ENCODE peak calls at places on chromosomes 13 and 19, in five cellular contexts. X, T, P, E and A are unnamed samples.

GRCh38 chr19:18249834-18250233 is 23.6 kb upstream of the PDE4C start:
- DNase-seq in X (no peak), T (peak), P (no peak), E (no peak), A (no peak)

GRCh38 chr19:7823902-7824301 is 6.1 kb upstream of the EVI5L start:
- DNase-seq in X (peak), T (no peak), P (no peak), E (no peak), A (no peak)

GRCh38 chr13:32881792-32882175 is 134.4 kb upstream of the KL start:
- DNase-seq in X (no peak), T (no peak), P (no peak), E (no peak), A (no peak)

GRCh38 chr19:41870401-41870873 is 6.6 kb upstream of the CD79A start:
- DNase-seq in X (peak), T (peak), P (no peak), E (no peak), A (no peak)

GRCh38 chr19:2230807-2231533 is 5.2 kb downstream of the PLEKHJ1 start:
- DNase-seq in X (no peak), T (no peak), P (no peak), E (no peak), A (no peak)

GRCh38 chr13:94707400-94708021 is 4.8 kb downstream of the SOX21 start:
- DNase-seq in X (no peak), T (peak), P (no peak), E (no peak), A (no peak)

GRCh38 chr19:32465176-32465575 is 59.6 kb downstream of the DPY19L3 start:
- DNase-seq in X (no peak), T (no peak), P (no peak), E (no peak), A (no peak)

GRCh38 chr19:56193981-56194380 is 3.6 kb downstream of the ZSCAN5B start:
- DNase-seq in X (no peak), T (no peak), P (no peak), E (no peak), A (no peak)

GRCh38 chr19:1412323-1412923 is 5.0 kb downstream of the DAZAP1 start:
- DNase-seq in X (no peak), T (no peak), P (no peak), E (no peak), A (no peak)

GRCh38 chr13:86741762-86742285 is 929.3 kb upstream of the SLITRK5 start:
- DNase-seq in X (peak), T (peak), P (no peak), E (no peak), A (no peak)

GRCh38 chr19:5097331-5097930 is 128.5 kb downstream of the KDM4B start:
- DNase-seq in X (no peak), T (no peak), P (no peak), E (no peak), A (no peak)

GRCh38 chr13:34344761-34345600 is 527.0 kb downstream of the RFC3 start:
- DNase-seq in X (no peak), T (no peak), P (no peak), E (no peak), A (no peak)

GRCh38 chr13:97934590-97934989 is 18.9 kb upstream of the IPO5 start:
- DNase-seq in X (no peak), T (no peak), P (no peak), E (no peak), A (no peak)

GRCh38 chr13:69008503-69008902 is 1099.1 kb upstream of the ATXN8OS start:
- DNase-seq in X (no peak), T (no peak), P (no peak), E (no peak), A (no peak)

GRCh38 chr13:52833261-52833660 is 15.2 kb downstream of the PCDH8 start:
- DNase-seq in X (no peak), T (no peak), P (no peak), E (no peak), A (no peak)

GRCh38 chr13:27966641-27967202 is 2.4 kb downstream of the CDX2 start:
- DNase-seq in X (no peak), T (peak), P (no peak), E (no peak), A (no peak)

GRCh38 chr13:66657165-66657895 is 572.8 kb downstream of the PCDH9 start:
- DNase-seq in X (peak), T (no peak), P (peak), E (no peak), A (peak)

GRCh38 chr19:7376151-7376852 is 27.6 kb downstream of the ARHGEF18 start:
- DNase-seq in X (no peak), T (peak), P (no peak), E (no peak), A (no peak)

GRCh38 chr13:113135281-113135760 is 12.7 kb downstream of the F10 start:
- DNase-seq in X (no peak), T (peak), P (no peak), E (no peak), A (no peak)

GRCh38 chr13:113544071-113544891 is 40.3 kb upstream of the TFDP1 start:
- DNase-seq in X (no peak), T (peak), P (no peak), E (no peak), A (peak)

GRCh38 chr19:42475366-42475765 is 32.6 kb upstream of the CXCL17 start:
- DNase-seq in X (no peak), T (no peak), P (no peak), E (no peak), A (no peak)

GRCh38 chr13:49410006-49410405 is 33.9 kb downstream of the CAB39L start:
- DNase-seq in X (no peak), T (no peak), P (no peak), E (no peak), A (no peak)

GRCh38 chr13:82963466-82963865 is 918.8 kb downstream of the SLITRK1 start:
- DNase-seq in X (peak), T (no peak), P (no peak), E (no peak), A (no peak)

GRCh38 chr13:92513672-92514071 is 712.9 kb upstream of the GPC6 start:
- DNase-seq in X (no peak), T (no peak), P (no peak), E (no peak), A (no peak)

GRCh38 chr19:21691656-21692055 is 75.7 kb downstream of the ZNF100 start:
- DNase-seq in X (no peak), T (no peak), P (no peak), E (no peak), A (no peak)

GRCh38 chr13:112525306-112525945 is 62.5 kb downstream of the TUBGCP3 start:
- DNase-seq in X (no peak), T (no peak), P (no peak), E (no peak), A (no peak)

GRCh38 chr19:6736169-6736916 is 1.0 kb downstream of the GPR108 start:
- DNase-seq in X (peak), T (peak), P (peak), E (peak), A (peak)

GRCh38 chr13:64718116-64718515 is 2512.0 kb downstream of the PCDH9 start:
- DNase-seq in X (no peak), T (no peak), P (no peak), E (no peak), A (no peak)

GRCh38 chr19:13987101-13987890 is 18.8 kb downstream of the RFX1 start:
- DNase-seq in X (no peak), T (peak), P (peak), E (no peak), A (peak)

GRCh38 chr13:19596960-19597361 is 35.6 kb upstream of the TPTE2 start:
- DNase-seq in X (peak), T (no peak), P (no peak), E (no peak), A (no peak)

GRCh38 chr13:97199451-97199850 is 22.7 kb upstream of the MBNL2 start:
- DNase-seq in X (no peak), T (no peak), P (no peak), E (no peak), A (no peak)

GRCh38 chr13:76667551-76667950 is 218.7 kb downstream of the KCTD12 start:
- DNase-seq in X (peak), T (no peak), P (no peak), E (peak), A (no peak)

GRCh38 chr13:111597041-111598017 is 276.9 kb downstream of the TEX29 start:
- DNase-seq in X (no peak), T (peak), P (no peak), E (no peak), A (no peak)

GRCh38 chr13:40432018-40432978 is 234.1 kb downstream of the FOXO1 start:
- DNase-seq in X (no peak), T (no peak), P (no peak), E (no peak), A (no peak)

GRCh38 chr19:19256072-19256969 is 16.8 kb downstream of the TM6SF2 start:
- DNase-seq in X (no peak), T (peak), P (no peak), E (no peak), A (no peak)

GRCh38 chr19:47309038-47309437 is 623 bp upstream of the C5AR1 start:
- DNase-seq in X (no peak), T (no peak), P (no peak), E (no peak), A (peak)

GRCh38 chr13:47215741-47216140 is 318.9 kb upstream of the HTR2A start:
- DNase-seq in X (peak), T (peak), P (no peak), E (no peak), A (no peak)